ENCODE peak calls at places on chromosomes 12 and 14, in four cellular contexts. R, W, Y and U are unnamed samples.
A peak's percentile ranks its signal among the peaks of the same experiment; 100 is the strongest.

GRCh38 chr14:86575141-86575540 is 1045.2 kb downstream of the FLRT2 start:
- DNase-seq in W (no peak), R (no peak), Y (no peak), U (no peak)

GRCh38 chr14:56202256-56202655 is 84.0 kb downstream of the PELI2 start:
- DNase-seq in W (no peak), R (no peak), Y (no peak), U (no peak)

GRCh38 chr12:57127710-57128518 is at the start of gene LRP1:
- DNase-seq in W (peak; percentile 79), R (peak; percentile 87), Y (peak; percentile 92), U (peak; percentile 86)

GRCh38 chr14:60242420-60242819 is 6.6 kb upstream of the PPM1A start:
- DNase-seq in Y (no peak), W (no peak), R (no peak), U (no peak)

GRCh38 chr14:101542391-101542790 is 18.9 kb upstream of the DIO3 start:
- DNase-seq in W (no peak), Y (no peak), R (no peak), U (no peak)

GRCh38 chr12:759628-760027 is 7.2 kb downstream of the WNK1 start:
- DNase-seq in W (no peak), Y (no peak), R (no peak), U (no peak)

GRCh38 chr12:118344829-118345228 is 27.9 kb downstream of the TAOK3 start:
- DNase-seq in Y (no peak), R (no peak), W (no peak), U (no peak)

GRCh38 chr12:14828896-14829295 is 14.4 kb downstream of the ART4 start:
- DNase-seq in R (no peak), W (no peak), Y (no peak), U (no peak)

GRCh38 chr14:33850826-33851225 is 100.0 kb downstream of the EGLN3 start:
- DNase-seq in R (no peak), Y (no peak), W (no peak), U (no peak)

GRCh38 chr14:103628221-103628683 is 759 bp upstream of the KLC1 start:
- DNase-seq in R (peak; percentile 78), Y (peak; percentile 79), W (peak; percentile 89), U (peak; percentile 91)

GRCh38 chr12:107539196-107539939 is 146.2 kb upstream of the PWP1 start:
- DNase-seq in R (no peak), W (no peak), Y (no peak), U (no peak)

GRCh38 chr12:58177366-58177765 is 236.0 kb downstream of the ATP23 start:
- DNase-seq in Y (no peak), R (no peak), W (no peak), U (no peak)

GRCh38 chr14:97275276-97275675 is 478.1 kb downstream of the VRK1 start:
- DNase-seq in W (peak; percentile 74), R (no peak), Y (no peak), U (no peak)

GRCh38 chr12:98803468-98804209 is 158.5 kb downstream of the APAF1 start:
- DNase-seq in Y (no peak), R (no peak), W (no peak), U (no peak)
- TF ChIP-seq CTCF in Y (no peak), R (no peak), W (peak; percentile 38), U (no peak)

DNA sequence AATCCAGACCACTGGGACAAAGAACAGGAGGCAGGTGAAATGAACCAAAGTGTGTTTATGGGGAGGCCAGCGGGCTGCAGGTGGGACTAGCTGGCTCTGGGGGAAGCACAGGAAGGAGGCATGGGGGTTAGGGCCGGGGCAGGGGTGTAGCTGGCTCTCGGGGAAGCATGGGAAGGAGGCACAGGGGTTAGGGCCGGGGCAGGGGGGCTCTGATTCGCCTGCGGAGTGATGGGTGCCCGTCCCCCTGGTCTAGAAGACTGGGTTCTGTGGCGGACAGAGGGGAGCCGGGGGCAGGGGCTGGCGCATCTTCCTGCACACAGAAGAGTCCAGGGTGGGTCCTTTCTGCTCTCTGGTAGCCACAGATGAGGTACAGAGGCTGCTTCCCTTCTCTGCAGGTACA is 310.3 kb downstream of the TMEM121 start:
- DNase-seq in R (no peak), W (no peak), Y (no peak), U (no peak)
- H3K9me3 ChIP-seq in R (no peaks in the 10 kb centered on the region), W (no peaks in the 10 kb centered on the region), Y (no peaks in the 10 kb centered on the region), U (no peaks in the 10 kb centered on the region)

GRCh38 chr14:63852817-63853730 is at the start of gene SYNE2:
- DNase-seq in R (peak; percentile 82), W (peak; percentile 82), Y (peak; percentile 90), U (peak; percentile 77)

GRCh38 chr14:63853831-63854293 is 1.1 kb downstream of the SYNE2 start:
- DNase-seq in R (peak; percentile 26), Y (peak; percentile 64), W (peak; percentile 73), U (peak; percentile 65)

GRCh38 chr14:63843796-63844195 is 9.0 kb upstream of the SYNE2 start:
- DNase-seq in R (no peak), Y (no peak), W (no peak), U (no peak)

GRCh38 chr14:63852271-63852816 is 460 bp upstream of the SYNE2 start:
- DNase-seq in W (no peak), Y (no peak), R (no peak), U (no peak)

GRCh38 chr14:63848890-63849289 is 3.9 kb upstream of the SYNE2 start:
- DNase-seq in Y (no peak), R (no peak), W (no peak), U (no peak)
- TF ChIP-seq CTCF in Y (no peak), R (no peak), W (no peak), U (no peak)

GRCh38 chr12:132320767-132321211 is 8.6 kb downstream of the GALNT9 start:
- DNase-seq in W (no peak), R (no peak), Y (no peak), U (peak; percentile 30)
- H3K9me3 ChIP-seq in W (no peaks in the 10 kb centered on the region), R (no peaks in the 10 kb centered on the region), Y (no peaks in the 10 kb centered on the region), U (no peaks in the 10 kb centered on the region)